ENCODE peak calls at places on chromosome 12, in seven cellular contexts. Z is stimulated activated CD8-positive, alpha-beta memory T cell treated with anti-CD3 and anti-CD28 coated beads, Interleukin-4, amount 100 ng/mL, for 1 hour; N is GM03348; O is pulmonary artery endothelial cell; D is KBM-7; P is HCEC 1CT; G is NCI-H1694. X is an unnamed sample.

GRCh38 chr12:52461693-52462092 is 9.7 kb upstream of the KRT6B start:
- DNase-seq in P (no peak), N (no peak), D (no peak), Z (no peak), O (no peak), G (no peak), X (no peak)

GRCh38 chr12:46065412-46066166 is 75.2 kb upstream of the SCAF11 start:
- DNase-seq in Z (no peak), P (no peak), O (no peak), D (no peak), G (no peak), N (no peak), X (no peak)

GRCh38 chr12:105970885-105971284 is 167.9 kb downstream of the NUAK1 start:
- DNase-seq in Z (no peak), P (no peak), D (no peak), N (no peak), G (no peak), O (no peak), X (no peak)

GRCh38 chr12:4763549-4763948 is 43.3 kb downstream of the GALNT8 start:
- DNase-seq in G (peak; percentile 67), Z (no peak), O (no peak), D (no peak), P (no peak), N (no peak), X (no peak)

GRCh38 chr12:47223848-47224213 is 144.1 kb upstream of the AMIGO2 start:
- DNase-seq in G (no peak), Z (no peak), P (no peak), N (no peak), D (no peak), O (peak; percentile 4), X (no peak)

GRCh38 chr12:121238086-121238485 is 28.2 kb downstream of the P2RX4 start:
- DNase-seq in G (no peak), O (no peak), Z (no peak), P (no peak), D (no peak), N (no peak), X (no peak)

GRCh38 chr12:51075390-51075789 is 8.0 kb downstream of the CSRNP2 start:
- DNase-seq in N (no peak), Z (no peak), P (no peak), G (no peak), O (no peak), D (no peak), X (no peak)

GRCh38 chr12:53748072-53748840 is 3.5 kb downstream of the CISTR start:
- DNase-seq in D (no peak), P (no peak), G (no peak), N (no peak), O (no peak), Z (no peak), X (no peak)

GRCh38 chr12:121223283-121223946 is 13.5 kb downstream of the P2RX4 start:
- DNase-seq in N (no peak), G (no peak), Z (no peak), O (no peak), D (peak; percentile 41), P (no peak), X (no peak)

GRCh38 chr12:3727877-3728632 is 24.9 kb downstream of the CRACR2A start:
- DNase-seq in D (peak; percentile 6), P (no peak), G (no peak), O (no peak), Z (no peak), N (no peak), X (no peak)

GRCh38 chr12:29024117-29024516 is 125.0 kb upstream of the FAR2 start:
- DNase-seq in G (no peak), O (no peak), N (no peak), Z (no peak), D (no peak), P (peak; percentile 18), X (no peak)

GRCh38 chr12:52826611-52827498 is 7.3 kb downstream of the KRT79 start:
- DNase-seq in G (no peak), O (no peak), D (no peak), Z (no peak), P (no peak), N (no peak), X (no peak)

GRCh38 chr12:116773276-116773731 is 35.2 kb downstream of the RNFT2 start:
- DNase-seq in N (peak; percentile 31), Z (no peak), D (no peak), P (peak; percentile 57), O (peak; percentile 72), G (no peak), X (no peak)

GRCh38 chr12:48972213-48973021 is 882 bp upstream of the WNT10B start:
- DNase-seq in G (no peak), D (peak; percentile 54), O (no peak), N (no peak), P (no peak), Z (no peak), X (no peak)

GRCh38 chr12:662541-663292 is 528 bp downstream of the NINJ2 start:
- DNase-seq in N (peak; percentile 32), D (peak; percentile 81), O (no peak), G (no peak), Z (no peak), P (no peak), X (peak; percentile 51)

GRCh38 chr12:238736-239398 is 23.8 kb downstream of the SLC6A13 start:
- DNase-seq in D (no peak), O (no peak), N (no peak), G (no peak), P (no peak), Z (no peak), X (no peak)

GRCh38 chr12:124663771-124664366 is 96.5 kb upstream of the NCOR2 start:
- DNase-seq in D (no peak), O (no peak), N (no peak), G (no peak), P (no peak), Z (no peak), X (peak; percentile 82)

GRCh38 chr12:108468149-108468968 is 46.7 kb upstream of the FICD start:
- DNase-seq in G (no peak), D (peak; percentile 46), N (peak; percentile 54), P (peak; percentile 2), O (no peak), Z (no peak), X (no peak)

GRCh38 chr12:93737457-93738198 is 60.5 kb downstream of the CRADD start:
- DNase-seq in P (no peak), Z (no peak), D (peak; percentile 48), N (no peak), G (no peak), O (no peak), X (no peak)

GRCh38 chr12:93740721-93741120 is 63.5 kb downstream of the CRADD start:
- DNase-seq in G (no peak), P (peak; percentile 48), D (peak; percentile 52), N (no peak), O (no peak), Z (no peak), X (no peak)

GRCh38 chr12:66055837-66056319 is 74.7 kb downstream of the LLPH start:
- DNase-seq in N (no peak), D (no peak), G (no peak), Z (no peak), O (no peak), P (no peak), X (no peak)

GRCh38 chr12:107903377-107904061 is 129.0 kb downstream of the ASCL4 start:
- DNase-seq in P (no peak), O (no peak), G (no peak), D (peak; percentile 79), N (peak; percentile 42), Z (no peak), X (no peak)

GRCh38 chr12:33589609-33590114 is 150.0 kb upstream of the SYT10 start:
- DNase-seq in G (no peak), N (no peak), Z (no peak), O (no peak), D (no peak), P (no peak), X (no peak)